ENCODE peak calls at places on chromosomes 12 and 14, in four cellular contexts. M is H1, C is HepG2, W is GM12878. K is an unnamed sample.

GRCh38 chr12:17592472-17592871 is 497.5 kb downstream of the RERGL start:
- DNase-seq in M (no peak), C (no peak), W (no peak), K (no peak)

GRCh38 chr14:43687866-43688265 is 819.2 kb downstream of the FSCB start:
- DNase-seq in M (no peak), C (no peak), W (no peak), K (no peak)

GRCh38 chr12:81596558-81596957 is 162.6 kb downstream of the PPFIA2 start:
- DNase-seq in M (no peak), C (no peak), W (no peak), K (no peak)

GRCh38 chr12:104602426-104602825 is 145.7 kb downstream of the CHST11 start:
- DNase-seq in M (no peak), C (no peak), W (no peak), K (no peak)

GRCh38 chr12:56931474-56931978 is 2.7 kb downstream of the SDR9C7 start:
- DNase-seq in M (no peak), C (peak; percentile 27), W (no peak), K (peak; percentile 33)

GRCh38 chr12:25001311-25001710 is 52.4 kb upstream of the BCAT1 start:
- DNase-seq in M (no peak), C (no peak), W (no peak), K (no peak)

GRCh38 chr12:11553871-11554533 is 95.5 kb upstream of the ETV6 start:
- DNase-seq in M (peak; percentile 29), C (peak; percentile 34), W (peak; percentile 88), K (peak; percentile 93)

GRCh38 chr12:72074956-72075355 is 136.3 kb downstream of the TPH2 start:
- DNase-seq in M (no peak), C (no peak), W (no peak), K (no peak)

GRCh38 chr14:22131749-22132476 is 457.1 kb downstream of the DAD1 start:
- DNase-seq in M (no peak), C (peak; percentile 32), W (no peak), K (peak; percentile 13)

GRCh38 chr12:1594295-1595025 is at the start of gene FBXL14:
- DNase-seq in M (no peak), C (peak; percentile 74), W (no peak), K (peak; percentile 99)

DNA sequence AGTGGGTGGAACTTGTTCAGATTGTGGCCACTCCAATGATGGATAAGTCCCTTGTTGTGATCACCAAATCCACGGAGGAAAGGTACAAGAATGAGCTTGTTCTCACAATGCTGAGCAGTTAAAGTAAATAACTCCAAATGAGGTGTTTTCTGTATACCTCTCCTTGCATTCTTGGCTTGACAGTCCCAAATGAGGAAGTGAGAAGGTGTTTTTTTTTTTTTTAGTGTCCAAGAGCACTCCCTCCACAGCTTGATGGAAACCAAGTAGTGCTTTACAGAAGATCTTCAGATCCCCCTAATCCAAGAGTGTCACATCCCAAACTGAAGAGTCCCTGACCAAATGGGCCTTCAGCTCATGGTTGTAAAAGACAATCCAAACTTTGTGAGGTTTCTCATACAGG is 153.6 kb downstream of the ATP23 start:
- DNase-seq in M (no peak), C (no peak), W (no peak), K (no peak)
- H3K4me1 ChIP-seq in M (no peaks in the 10 kb centered on the region), C (no peaks in the 10 kb centered on the region), W (no peaks in the 10 kb centered on the region), K (no peaks in the 10 kb centered on the region)

GRCh38 chr14:50607181-50607580 is 47.2 kb downstream of the ATL1 start:
- DNase-seq in M (no peak), C (no peak), W (no peak), K (no peak)

GRCh38 chr14:50603565-50603964 is 43.6 kb downstream of the ATL1 start:
- DNase-seq in M (no peak), C (no peak), W (no peak), K (no peak)

GRCh38 chr14:50608302-50608851 is 48.4 kb downstream of the ATL1 start:
- DNase-seq in M (no peak), C (no peak), W (no peak), K (no peak)

GRCh38 chr14:50602035-50602434 is 42.1 kb downstream of the ATL1 start:
- DNase-seq in M (no peak), C (no peak), W (no peak), K (no peak)

GRCh38 chr14:50605776-50606175 is 45.8 kb downstream of the ATL1 start:
- DNase-seq in M (no peak), C (no peak), W (no peak), K (no peak)
- TF ChIP-seq SUZ12 in M (no peak), C (no peak), W (no peak), K (no peak)

DNA sequence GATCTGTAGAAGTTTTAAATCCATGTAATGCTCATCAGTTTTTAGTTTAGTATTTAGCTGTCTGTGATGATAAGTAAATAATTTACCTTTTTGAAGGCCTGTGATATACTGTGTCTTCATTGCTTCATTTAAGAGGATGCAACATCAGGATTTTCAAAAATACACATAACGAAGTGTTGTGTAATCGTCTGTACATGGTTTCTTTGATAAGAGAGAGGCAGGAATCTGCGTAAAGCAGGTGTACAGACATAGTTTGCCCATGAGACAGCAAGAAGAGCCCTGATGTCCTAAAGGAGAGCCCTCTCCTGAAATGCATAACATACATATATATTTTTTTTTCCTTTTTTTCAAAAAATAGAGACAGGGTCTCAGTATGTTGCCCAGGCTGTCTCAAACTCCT is 44.8 kb downstream of the RASSF3 start:
- DNase-seq in M (no peak), C (peak; percentile 85), W (no peak), K (no peak)
- H3K4me1 ChIP-seq in M (peaks cover 4% of the 10 kb centered on the region), C (peaks cover 74% of the 10 kb centered on the region), W (peaks cover 24% of the 10 kb centered on the region), K (peaks cover under 1% of the 10 kb centered on the region)

DNA sequence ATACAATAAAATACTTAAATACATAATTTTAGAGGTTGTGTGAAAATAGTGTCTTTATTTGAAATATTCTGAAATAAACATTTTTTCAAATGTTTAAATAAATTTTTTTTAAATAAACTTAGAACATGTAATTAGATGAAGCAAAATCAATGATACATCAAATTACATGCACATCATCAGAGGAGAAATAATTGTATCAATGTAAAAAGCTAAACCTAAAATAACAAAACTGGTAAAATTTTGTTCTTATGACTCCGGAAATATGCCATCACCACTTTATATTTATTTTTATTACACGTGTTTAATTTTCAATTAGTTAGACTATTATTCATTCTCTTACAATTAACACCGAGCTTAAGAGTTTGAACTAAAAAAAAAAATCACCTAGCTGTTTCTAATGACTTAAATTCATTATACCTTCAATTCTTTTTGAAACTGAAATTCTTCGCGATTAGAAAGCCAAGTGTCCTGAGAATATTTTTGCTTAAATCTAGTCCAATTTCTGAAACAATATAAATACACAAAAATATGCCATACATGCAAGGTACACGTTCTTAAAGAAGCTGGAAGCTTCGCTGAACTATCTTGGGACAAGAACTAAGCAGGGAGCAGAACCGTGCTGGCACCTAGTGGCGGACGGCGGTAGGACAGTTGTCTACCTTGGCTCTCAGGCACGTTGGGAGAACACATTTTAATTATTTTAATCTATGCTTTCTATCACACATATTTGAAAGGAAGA is 230.5 kb downstream of the SLC25A21 start:
- DNase-seq in M (peak; percentile 27), C (peak; percentile 62), W (no peak), K (peak; percentile 39)
- TF ChIP-seq SUZ12 in M (no peak), C (no peak), W (no peak), K (no peak)

DNA sequence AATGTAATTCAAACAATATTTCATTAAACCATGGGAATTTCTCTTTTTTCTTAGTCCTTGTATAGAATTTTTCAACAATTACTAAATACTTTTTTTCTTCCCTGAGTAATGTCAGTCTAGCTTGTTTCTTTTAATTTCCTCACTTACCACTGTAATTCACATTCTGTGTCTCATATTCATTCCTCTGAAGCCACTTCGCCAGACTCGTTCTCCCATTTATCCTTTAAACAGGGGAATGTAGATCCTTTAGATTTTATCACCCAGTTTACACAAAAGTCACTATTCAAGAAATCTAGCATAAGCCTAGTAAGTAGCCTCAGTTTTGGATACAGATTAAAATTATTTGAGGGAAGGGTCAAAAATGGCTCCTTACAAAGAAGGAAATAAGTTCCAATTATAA is 6.8 kb downstream of the USP15 start:
- DNase-seq in M (no peak), C (no peak), W (no peak), K (no peak)
- H3K4me1 ChIP-seq in M (no peaks in the 10 kb centered on the region), C (peaks cover 22% of the 10 kb centered on the region), W (peaks cover 27% of the 10 kb centered on the region), K (no peaks in the 10 kb centered on the region)

GRCh38 chr14:88613552-88614010 is 50.7 kb downstream of the ZC3H14 start:
- DNase-seq in M (no peak), C (peak; percentile 86), W (no peak), K (no peak)
- TF ChIP-seq SUZ12 in M (no peak), C (no peak), W (no peak), K (no peak)

DNA sequence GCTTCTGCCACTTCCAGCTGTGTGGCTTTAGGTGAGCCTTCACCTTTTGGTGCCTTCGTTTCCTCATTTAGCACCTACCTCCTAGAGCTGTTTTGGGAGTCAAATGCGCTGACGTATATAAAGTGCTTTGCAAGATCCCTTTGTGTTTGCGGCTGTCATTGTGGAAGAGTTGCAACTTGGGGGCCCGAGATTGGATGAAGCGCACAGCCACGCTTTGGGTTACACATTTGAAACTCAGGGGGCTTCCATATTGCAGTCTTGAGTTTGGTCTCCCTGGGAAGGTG is 631 bp upstream of the ARL6IP4 start:
- DNase-seq in M (no peak), C (no peak), W (no peak), K (no peak)
- H3K4me1 ChIP-seq in M (no peaks in the 10 kb centered on the region), C (peaks cover 74% of the 10 kb centered on the region), W (peaks cover 30% of the 10 kb centered on the region), K (peaks cover 32% of the 10 kb centered on the region)